ENCODE peak calls at places on chromosomes 2 and 18, in four cellular contexts. R is uterus, I is RWPE1, O is AG04449. U is an unnamed sample.

GRCh38 chr2:240464514-240465241 is 29.2 kb downstream of the GPC1 start:
- DNase-seq in R (peak; percentile 12), O (no peak), I (no peak), U (no peak)

GRCh38 chr2:177758591-177759371 is 313.8 kb downstream of the PDE11A start:
- DNase-seq in I (peak; percentile 14), O (no peak), R (peak; percentile 61), U (no peak)

GRCh38 chr2:180847073-180847472 is 133.3 kb upstream of the UBE2E3 start:
- DNase-seq in O (no peak), I (no peak), R (no peak), U (no peak)

GRCh38 chr2:39849982-39850526 is 71.0 kb upstream of the THUMPD2 start:
- DNase-seq in R (no peak), I (no peak), O (no peak), U (no peak)

GRCh38 chr2:217922101-217923006 is 80.4 kb downstream of the TNS1 start:
- DNase-seq in R (peak; percentile 85), I (no peak), O (no peak), U (no peak)

GRCh38 chr18:41128545-41128944 is 826.5 kb upstream of the PIK3C3 start:
- DNase-seq in R (no peak), O (no peak), I (no peak), U (peak; percentile 64)

GRCh38 chr18:55002261-55002660 is 43.0 kb upstream of the CCDC68 start:
- DNase-seq in I (no peak), R (no peak), O (no peak), U (no peak)

GRCh38 chr2:28613181-28613580 is 117.3 kb downstream of the PLB1 start:
- DNase-seq in R (no peak), I (no peak), O (no peak), U (no peak)

GRCh38 chr2:146853741-146854444 is 990.9 kb upstream of the ACVR2A start:
- DNase-seq in I (peak; percentile 20), O (no peak), R (no peak), U (peak; percentile 13)

GRCh38 chr2:9950521-9951271 is 797 bp upstream of the GRHL1 start:
- DNase-seq in O (no peak), I (peak; percentile 27), R (peak; percentile 23), U (no peak)

GRCh38 chr2:119659601-119660342 is 19.2 kb upstream of the TMEM177 start:
- DNase-seq in O (no peak), I (peak; percentile 54), R (no peak), U (no peak)

GRCh38 chr2:68870215-68870614 is 982 bp downstream of the BMP10 start:
- DNase-seq in O (no peak), R (no peak), I (no peak), U (no peak)

GRCh38 chr2:54107903-54108615 is 7.4 kb upstream of the ACYP2 start:
- DNase-seq in O (no peak), R (no peak), I (no peak), U (peak; percentile 60)

GRCh38 chr2:64853894-64854293 is 135.3 kb upstream of the SLC1A4 start:
- DNase-seq in I (no peak), R (no peak), O (no peak), U (no peak)

GRCh38 chr2:58788402-58788801 is 547.3 kb upstream of the FANCL start:
- DNase-seq in R (no peak), I (no peak), O (no peak), U (peak; percentile 4)
- TF ChIP-seq CTCF in R (no peak), I (no peak), O (no peak), U (no peak)

GRCh38 chr2:163659224-163659623 is 76.6 kb downstream of the FIGN start:
- DNase-seq in R (no peak), I (peak; percentile 74), O (no peak), U (peak; percentile 54)
- TF ChIP-seq CTCF in R (no peak), I (no peak), O (no peak), U (no peak)

DNA sequence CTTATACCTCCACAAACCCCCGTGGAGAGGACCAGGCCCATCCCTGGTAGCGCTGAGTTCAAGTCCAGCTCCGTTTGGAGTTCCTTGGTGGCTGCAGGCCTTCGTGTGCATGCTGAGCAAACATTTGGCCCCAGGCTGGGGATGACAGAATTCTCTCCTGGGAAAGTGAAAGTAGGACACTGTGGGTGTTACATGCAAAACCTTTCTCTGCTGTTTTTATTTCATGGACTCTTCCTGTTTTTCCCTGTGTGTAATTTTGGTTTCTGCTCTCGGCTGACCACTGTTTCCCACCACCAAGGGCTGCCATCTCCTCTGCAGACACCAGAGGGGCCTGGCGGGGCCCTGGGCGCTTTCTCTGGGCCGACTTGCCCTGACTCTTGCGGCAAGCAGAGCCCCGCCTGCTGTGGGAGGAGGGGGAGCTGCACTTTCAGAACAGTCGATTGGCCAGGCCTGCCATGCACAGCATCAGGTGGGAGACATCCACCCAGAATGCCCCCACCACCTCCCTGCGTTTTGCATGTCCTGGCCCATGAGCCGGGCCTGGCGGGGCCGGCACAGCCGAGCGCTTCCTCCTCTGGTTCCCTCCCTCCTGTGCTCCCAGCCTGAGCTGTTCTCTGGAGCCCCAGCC is 102.4 kb downstream of the CABLES1 start:
- DNase-seq in I (peak; percentile 27), R (peak; percentile 70), O (no peak), U (peak; percentile 52)
- TF ChIP-seq CTCF in I (peak; percentile 25), R (peak; percentile 54), O (peak; percentile 9), U (peak; percentile 50)

GRCh38 chr18:23689616-23690504 is 607 bp downstream of the LAMA3 start:
- DNase-seq in O (no peak), R (peak; percentile 31), I (no peak), U (no peak)
- TF ChIP-seq CTCF in O (no peak), R (no peak), I (no peak), U (no peak)

GRCh38 chr2:216517447-216517846 is 18.8 kb downstream of the RPL37A start:
- DNase-seq in R (no peak), I (no peak), O (no peak), U (no peak)

GRCh38 chr2:216520156-216520555 is 21.5 kb downstream of the RPL37A start:
- DNase-seq in O (no peak), I (no peak), R (no peak), U (no peak)

GRCh38 chr2:216519154-216519762 is 20.6 kb downstream of the RPL37A start:
- DNase-seq in O (no peak), R (peak; percentile 51), I (peak; percentile 67), U (no peak)

GRCh38 chr2:216516730-216517350 is 18.2 kb downstream of the RPL37A start:
- DNase-seq in I (peak; percentile 69), R (no peak), O (no peak), U (peak; percentile 47)
- TF ChIP-seq CTCF in I (peak; percentile 86), R (peak; percentile 76), O (peak; percentile 53), U (peak; percentile 95)

DNA sequence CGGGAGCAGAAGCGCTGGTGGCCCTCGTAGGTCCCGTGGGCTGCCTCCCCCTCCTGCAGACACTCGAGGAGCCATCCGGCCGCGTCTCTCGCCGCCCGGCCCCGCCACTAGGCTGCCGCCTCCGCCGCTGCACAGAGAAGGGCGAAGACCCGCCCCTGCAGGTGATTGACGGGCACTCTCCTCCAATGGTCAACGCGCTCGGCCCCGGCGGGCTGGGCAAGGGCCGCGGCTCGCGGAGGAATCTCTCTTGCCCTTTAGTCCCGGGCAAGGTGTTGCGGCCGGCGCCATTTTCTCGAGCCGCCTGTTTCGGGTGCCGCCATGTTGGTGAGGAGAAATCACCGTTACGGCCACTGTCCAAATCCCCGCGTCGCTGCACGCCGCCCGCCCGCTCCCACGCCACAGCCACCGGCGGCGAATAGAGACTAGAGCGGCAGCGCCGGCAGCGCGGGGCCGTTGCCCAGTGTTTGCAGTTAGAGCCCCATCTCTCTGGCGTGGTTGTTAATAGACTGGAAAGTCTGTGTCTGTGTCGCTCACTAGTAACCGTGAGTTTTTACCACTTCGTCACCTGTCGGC is at the start of gene ZC3H6:
- DNase-seq in I (peak; percentile 98), R (peak; percentile 100), O (peak; percentile 94), U (peak; percentile 86)
- TF ChIP-seq CTCF in I (no peak), R (no peak), O (no peak), U (peak; percentile 39)

GRCh38 chr18:22170421-22171262 is 1.3 kb downstream of the GATA6 start:
- DNase-seq in I (peak; percentile 53), O (no peak), R (peak; percentile 62), U (peak; percentile 25)

GRCh38 chr18:22169889-22170420 is 566 bp downstream of the GATA6 start:
- DNase-seq in R (peak; percentile 53), O (no peak), I (peak; percentile 43), U (no peak)

GRCh38 chr18:22168360-22168921 is 948 bp upstream of the GATA6 start:
- DNase-seq in O (no peak), R (peak; percentile 40), I (peak; percentile 20), U (no peak)

GRCh38 chr18:22167471-22168151 is 1.8 kb upstream of the GATA6 start:
- DNase-seq in I (peak; percentile 18), O (no peak), R (peak; percentile 48), U (peak; percentile 21)

GRCh38 chr18:22169011-22169888 is at the start of gene GATA6:
- DNase-seq in R (peak; percentile 93), O (peak; percentile 45), I (peak; percentile 78), U (peak; percentile 74)
- TF ChIP-seq CTCF in R (peak; percentile 63), O (peak; percentile 67), I (peak; percentile 73), U (peak; percentile 73)